ENCODE peak calls at places on chromosomes 5 and 9, in seven cellular contexts. G is midbrain, P is RWPE1, X is Ammon's horn, U is coronary artery, W is nephron progenitor cell, J is GM23248. A is an unnamed sample.

GRCh38 chr9:98775831-98776441 is 20.4 kb downstream of the ANKS6 start:
- DNase-seq in U (no peak), J (peak; percentile 75), X (peak; percentile 59), P (peak; percentile 73), W (peak; percentile 69), G (peak; percentile 41), A (peak; percentile 47)

GRCh38 chr5:84816746-84817547 is 432.3 kb upstream of the EDIL3 start:
- DNase-seq in G (no peak), J (no peak), X (no peak), P (no peak), W (no peak), U (no peak), A (no peak)

GRCh38 chr9:22469928-22470544 is 23.4 kb downstream of the DMRTA1 start:
- DNase-seq in X (peak; percentile 30), U (no peak), W (peak; percentile 44), P (peak; percentile 50), G (peak; percentile 41), J (peak; percentile 61), A (peak; percentile 23)

GRCh38 chr5:72503888-72504491 is 3.2 kb downstream of the ZNF366 start:
- DNase-seq in W (no peak), P (no peak), U (no peak), X (no peak), J (peak; percentile 60), G (peak; percentile 15), A (no peak)

GRCh38 chr5:98458726-98459125 is 314.7 kb upstream of the RGMB start:
- DNase-seq in X (no peak), G (no peak), U (no peak), J (peak; percentile 71), W (no peak), P (no peak), A (no peak)

GRCh38 chr5:82397741-82398320 is 119.7 kb upstream of the RPS23 start:
- DNase-seq in W (no peak), G (no peak), U (no peak), J (no peak), P (no peak), X (no peak), A (no peak)

GRCh38 chr5:150159741-150160179 is 4.1 kb upstream of the PDGFRB start:
- DNase-seq in J (peak; percentile 89), X (no peak), W (peak; percentile 59), P (no peak), U (no peak), G (no peak), A (no peak)

GRCh38 chr9:101063192-101063591 is 34.7 kb downstream of the PLPPR1 start:
- DNase-seq in G (no peak), W (no peak), U (no peak), J (no peak), P (no peak), X (no peak), A (no peak)

GRCh38 chr5:94241288-94241651 is 377.1 kb downstream of the KIAA0825 start:
- DNase-seq in U (no peak), W (no peak), X (no peak), P (peak; percentile 75), J (peak; percentile 73), G (no peak), A (no peak)

GRCh38 chr5:35456506-35456905 is 161.2 kb upstream of the SPEF2 start:
- DNase-seq in P (no peak), J (no peak), U (no peak), G (no peak), W (no peak), X (no peak), A (no peak)

GRCh38 chr9:136093995-136094881 is 851 bp downstream of the NACC2 start:
- DNase-seq in X (no peak), J (peak; percentile 83), G (peak; percentile 28), W (peak; percentile 51), P (peak; percentile 81), U (peak; percentile 92), A (peak; percentile 79)

GRCh38 chr9:127711226-127711701 is 4.2 kb downstream of the PTRH1 start:
- DNase-seq in W (no peak), U (no peak), P (no peak), J (no peak), X (no peak), G (no peak), A (no peak)

A was measured in activated CD4-positive, alpha-beta T cell treated with anti-CD3 and anti-CD28 coated beads for 36 hours.